ENCODE peak calls at places on chromosome 10, in five cellular contexts. O is colonic mucosa, M is left ventricle myocardium inferior, T is lower lobe of right lung, W is lung. F is an unnamed sample.

GRCh38 chr10:29658984-29659769 is 24.4 kb upstream of the SVIL start:
- DNase-seq in M (no peak), W (peak), T (peak), O (peak), F (peak)

GRCh38 chr10:95474228-95475002 is 86.8 kb downstream of the SORBS1 start:
- DNase-seq in W (no peak), T (no peak), M (no peak), O (peak), F (no peak)

GRCh38 chr10:130709415-130709814 is 573.2 kb downstream of the GLRX3 start:
- DNase-seq in O (no peak), T (no peak), M (no peak), W (no peak), F (no peak)

GRCh38 chr10:37865957-37866671 is 8.7 kb upstream of the ZNF248 start:
- DNase-seq in W (no peak), M (no peak), T (no peak), O (no peak), F (no peak)

GRCh38 chr10:130740788-130741785 is 570.4 kb downstream of the TCERG1L start:
- DNase-seq in M (no peak), O (no peak), W (no peak), T (no peak), F (no peak)

GRCh38 chr10:102710604-102711003 is 3.6 kb downstream of the ARL3 start:
- DNase-seq in T (no peak), W (no peak), O (no peak), M (no peak), F (no peak)

GRCh38 chr10:129848571-129849451 is 115.3 kb downstream of the EBF3 start:
- DNase-seq in M (no peak), O (no peak), W (no peak), T (no peak), F (no peak)

GRCh38 chr10:130423455-130424305 is 287.5 kb downstream of the GLRX3 start:
- DNase-seq in O (no peak), M (no peak), T (no peak), W (peak), F (no peak)

GRCh38 chr10:119489572-119490326 is 52.8 kb downstream of the RGS10 start:
- DNase-seq in W (no peak), M (peak), O (peak), T (no peak), F (no peak)

GRCh38 chr10:104925232-104925851 is 284.3 kb downstream of the SORCS3 start:
- DNase-seq in W (peak), O (peak), T (no peak), M (peak), F (no peak)

GRCh38 chr10:78933828-78934227 is 134.9 kb upstream of the ZMIZ1 start:
- DNase-seq in O (no peak), W (no peak), T (no peak), M (no peak), F (no peak)

GRCh38 chr10:120735773-120736371 is 115.3 kb upstream of the WDR11 start:
- DNase-seq in W (no peak), M (no peak), T (no peak), O (no peak), F (no peak)

GRCh38 chr10:5752301-5752871 is 60.8 kb downstream of the GDI2 start:
- DNase-seq in M (no peak), T (no peak), O (no peak), W (no peak), F (no peak)

GRCh38 chr10:119616879-119617580 is 20.3 kb upstream of the TIAL1 start:
- DNase-seq in M (peak), T (no peak), W (no peak), O (no peak), F (no peak)

GRCh38 chr10:16828731-16829175 is 11.5 kb upstream of the RSU1 start:
- DNase-seq in W (no peak), T (no peak), M (peak), O (no peak), F (peak)

DNA sequence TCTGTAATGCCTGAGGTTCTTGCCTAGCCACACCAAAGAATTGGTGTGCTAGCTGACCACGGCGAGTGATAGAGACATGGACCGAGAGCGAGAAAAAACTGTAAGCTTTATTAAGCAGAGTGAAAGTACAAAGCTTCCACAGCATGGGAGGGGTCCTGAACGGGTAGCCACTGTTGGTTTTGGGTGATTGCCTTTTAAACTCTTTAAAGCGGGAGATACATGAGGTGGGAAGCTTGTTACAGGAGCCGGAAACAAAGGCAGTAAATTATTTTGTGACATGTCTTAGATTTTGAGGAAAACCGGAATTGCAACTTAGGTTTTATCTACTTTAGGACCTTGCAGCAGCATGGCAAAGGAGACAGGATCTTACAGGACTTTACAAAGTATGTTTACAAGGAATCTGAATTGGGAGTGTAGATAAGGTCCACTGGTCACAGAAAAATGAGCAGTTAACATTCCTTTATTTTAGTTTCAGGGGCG is 252.6 kb upstream of the MBL2 start:
- DNase-seq in T (no peak), W (no peak), O (no peak), M (no peak), F (no peak)
- H3K27ac ChIP-seq in T (no peak), W (no peak), O (no peak), M (no peak), F (peak)

GRCh38 chr10:43879742-43880141 is 231.1 kb upstream of the ZNF32 start:
- DNase-seq in O (no peak), M (no peak), T (peak), W (no peak), F (no peak)

GRCh38 chr10:43879162-43879561 is 230.5 kb upstream of the ZNF32 start:
- DNase-seq in M (no peak), W (no peak), T (peak), O (no peak), F (no peak)

GRCh38 chr10:43880160-43880559 is 231.5 kb upstream of the ZNF32 start:
- DNase-seq in W (no peak), O (no peak), M (no peak), T (no peak), F (no peak)

GRCh38 chr10:43877001-43877400 is 228.3 kb upstream of the ZNF32 start:
- DNase-seq in O (no peak), M (no peak), T (no peak), W (no peak), F (no peak)

DNA sequence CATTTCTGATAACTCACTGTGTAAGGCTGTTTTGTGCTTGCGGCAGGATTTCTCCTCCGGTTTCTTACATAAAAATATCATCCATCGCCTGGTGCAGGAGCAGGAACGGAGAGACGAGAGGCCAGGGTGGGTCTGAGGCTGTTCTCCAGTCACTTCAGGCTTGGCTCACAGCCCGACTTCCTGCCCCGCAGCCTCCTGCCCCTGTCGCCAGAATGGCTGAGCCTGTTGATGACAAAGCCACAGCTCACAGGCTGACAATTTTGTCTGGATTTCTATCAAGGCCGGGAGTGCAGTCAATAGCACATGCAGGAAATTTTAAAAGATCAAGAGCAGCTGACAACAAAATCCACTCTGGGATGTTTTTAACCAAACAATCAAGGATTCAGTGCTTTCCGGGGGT is 229.7 kb upstream of the ZNF32 start:
- DNase-seq in T (peak), M (peak), W (no peak), O (no peak), F (no peak)
- H3K4me3 ChIP-seq in T (no peak), M (no peak), W (no peak), O (no peak), F (no peak)

GRCh38 chr10:103820101-103821062 is 35.0 kb downstream of the SH3PXD2A start:
- DNase-seq in M (peak), O (no peak), T (peak), W (peak), F (peak)
- H3K27ac ChIP-seq in M (peak), O (no peak), T (no peak), W (peak), F (no peak)

GRCh38 chr10:13658864-13659685 is 72.3 kb downstream of the PRPF18 start:
- DNase-seq in O (peak), T (peak), W (no peak), M (peak), F (no peak)
- H3K4me3 ChIP-seq in O (no peak), T (peak), W (no peak), M (no peak), F (no peak)